ENCODE peak calls at places on chromosomes 16 and 17, in five cellular contexts. O is activated CD4-positive, alpha-beta T cell treated with anti-CD3 and anti-CD28 coated beads for 24 hours; T is right lobe of liver; X is substantia nigra; B is amniotic stem cell. H is an unnamed sample.

GRCh38 chr17:76197911-76198310 is 42.4 kb downstream of the RNF157 start:
- DNase-seq in O (no peak), T (no peak), X (no peak), B (no peak), H (no peak)

GRCh38 chr17:81961087-81961514 is at the start of gene NOTUM:
- DNase-seq in O (no peak), T (no peak), X (no peak), B (no peak), H (no peak)

GRCh38 chr16:85476389-85476788 is 136.7 kb upstream of the GSE1 start:
- DNase-seq in O (no peak), T (no peak), X (no peak), B (no peak), H (no peak)

GRCh38 chr17:10844667-10845387 is 6.9 kb upstream of the PIRT start:
- DNase-seq in O (peak; percentile 44), T (peak; percentile 76), X (peak; percentile 63), B (peak; percentile 31), H (no peak)

GRCh38 chr17:30344283-30345088 is 10.6 kb upstream of the TMIGD1 start:
- DNase-seq in O (no peak), T (peak; percentile 75), X (peak; percentile 56), B (no peak), H (peak; percentile 63)

GRCh38 chr17:4023220-4023619 is 59.0 kb upstream of the ATP2A3 start:
- DNase-seq in O (no peak), T (no peak), X (no peak), B (no peak), H (no peak)

GRCh38 chr16:89295915-89296314 is 78.4 kb downstream of the ZNF778 start:
- DNase-seq in O (no peak), T (no peak), X (no peak), B (no peak), H (no peak)

GRCh38 chr17:31492880-31493655 is 101.6 kb downstream of the RAB11FIP4 start:
- DNase-seq in O (peak; percentile 70), T (peak; percentile 50), X (peak; percentile 27), B (no peak), H (peak; percentile 32)

GRCh38 chr17:81480140-81480917 is 32.3 kb downstream of the ACTG1 start:
- DNase-seq in O (no peak), T (no peak), X (peak; percentile 45), B (no peak), H (peak; percentile 31)

GRCh38 chr16:30417447-30418349 is 10.3 kb downstream of the ZNF771 start:
- DNase-seq in O (peak; percentile 63), T (peak; percentile 90), X (peak; percentile 59), B (peak; percentile 74), H (peak; percentile 30)

GRCh38 chr17:7213895-7214299 is 5.7 kb downstream of the DLG4 start:
- DNase-seq in O (no peak), T (peak; percentile 77), X (peak; percentile 82), B (no peak), H (no peak)

GRCh38 chr17:75289832-75290337 is 652 bp upstream of the SLC25A19 start:
- DNase-seq in O (peak; percentile 40), T (peak; percentile 62), X (peak; percentile 56), B (peak; percentile 23), H (no peak)

GRCh38 chr17:73650147-73650546 is 5.9 kb upstream of the SDK2 start:
- DNase-seq in O (no peak), T (no peak), X (no peak), B (no peak), H (no peak)

GRCh38 chr17:75412455-75413317 is 7.2 kb upstream of the GRB2 start:
- DNase-seq in O (peak; percentile 66), T (peak; percentile 45), X (peak; percentile 22), B (no peak), H (peak; percentile 47)

GRCh38 chr17:40101367-40102210 is 1.2 kb upstream of the NR1D1 start:
- DNase-seq in O (no peak), T (no peak), X (no peak), B (no peak), H (no peak)

GRCh38 chr17:5468075-5468473 is 708 bp downstream of the DHX33 start:
- DNase-seq in O (no peak), T (no peak), X (no peak), B (no peak), H (no peak)

GRCh38 chr17:73192894-73193701 is at the start of gene COG1:
- DNase-seq in O (peak; percentile 50), T (peak; percentile 89), X (peak; percentile 73), B (peak; percentile 70), H (peak; percentile 63)

GRCh38 chr17:71699907-71700306 is 420.9 kb upstream of the SOX9 start:
- DNase-seq in O (no peak), T (no peak), X (no peak), B (no peak), H (no peak)

GRCh38 chr17:36936455-36936934 is 780 bp upstream of the LHX1 start:
- DNase-seq in O (no peak), T (no peak), X (no peak), B (no peak), H (no peak)

GRCh38 chr17:72394531-72394930 is 273.7 kb downstream of the SOX9 start:
- DNase-seq in O (no peak), T (no peak), X (no peak), B (no peak), H (no peak)

GRCh38 chr16:71526111-71526998 is at the start of gene CHST4:
- DNase-seq in O (no peak), T (no peak), X (no peak), B (peak; percentile 28), H (no peak)

GRCh38 chr17:7846063-7846735 is 8.7 kb upstream of the TMEM88 start:
- DNase-seq in O (no peak), T (peak; percentile 23), X (no peak), B (no peak), H (no peak)

GRCh38 chr16:57889960-57890751 is 80.8 kb downstream of the CNGB1 start:
- DNase-seq in O (no peak), T (no peak), X (no peak), B (no peak), H (no peak)